ENCODE peak calls at places on chromosome 3, in five cellular contexts. L, Q, D, S and Y are unnamed samples.

GRCh38 chr3:188749010-188749617 is 422.7 kb upstream of the TPRG1 start:
- DNase-seq in L (no peak), Q (no peak), D (peak; percentile 51), S (no peak), Y (no peak)

GRCh38 chr3:14295037-14295436 is 107.4 kb upstream of the SLC6A6 start:
- DNase-seq in L (no peak), Q (no peak), D (no peak), S (no peak), Y (no peak)

GRCh38 chr3:13544293-13544831 is 4.6 kb upstream of the FBLN2 start:
- DNase-seq in L (no peak), Q (no peak), D (no peak), S (no peak), Y (no peak)

GRCh38 chr3:187963003-187963676 is 190.8 kb upstream of the LPP start:
- DNase-seq in L (no peak), Q (no peak), D (no peak), S (no peak), Y (no peak)

GRCh38 chr3:66991478-66991877 is 6.6 kb upstream of the KBTBD8 start:
- DNase-seq in L (no peak), Q (no peak), D (no peak), S (no peak), Y (no peak)

GRCh38 chr3:33956211-33956610 is 157.8 kb downstream of the PDCD6IP start:
- DNase-seq in L (no peak), Q (no peak), D (no peak), S (no peak), Y (peak; percentile 60)

GRCh38 chr3:118801899-118802298 is 232.7 kb downstream of the IGSF11 start:
- DNase-seq in L (peak; percentile 88), Q (no peak), D (peak; percentile 93), S (no peak), Y (peak; percentile 90)

GRCh38 chr3:185175370-185175987 is 22.6 kb upstream of the C3orf70 start:
- DNase-seq in L (peak; percentile 32), Q (peak; percentile 72), D (no peak), S (no peak), Y (no peak)

GRCh38 chr3:191388823-191389222 is 58.5 kb upstream of the UTS2B start:
- DNase-seq in L (no peak), Q (no peak), D (no peak), S (no peak), Y (no peak)

GRCh38 chr3:8997151-8997550 is 33.9 kb upstream of the RAD18 start:
- DNase-seq in L (no peak), Q (no peak), D (no peak), S (no peak), Y (no peak)

GRCh38 chr3:5651351-5651750 is 463.8 kb downstream of the EDEM1 start:
- DNase-seq in L (no peak), Q (no peak), D (no peak), S (no peak), Y (no peak)

GRCh38 chr3:195352895-195353488 is 82.0 kb upstream of the XXYLT1 start:
- DNase-seq in L (no peak), Q (no peak), D (no peak), S (no peak), Y (no peak)

GRCh38 chr3:180280601-180281000 is 243.9 kb upstream of the PEX5L start:
- DNase-seq in L (no peak), Q (no peak), D (no peak), S (no peak), Y (no peak)

GRCh38 chr3:178947738-178948137 is 123.9 kb downstream of the ZMAT3 start:
- DNase-seq in L (no peak), Q (no peak), D (no peak), S (no peak), Y (no peak)

GRCh38 chr3:73710340-73710739 is 85.6 kb upstream of the PDZRN3 start:
- DNase-seq in L (no peak), Q (no peak), D (no peak), S (no peak), Y (no peak)

GRCh38 chr3:107458871-107459270 is 63.9 kb upstream of the BBX start:
- DNase-seq in L (no peak), Q (no peak), D (peak; percentile 28), S (no peak), Y (no peak)

GRCh38 chr3:185558395-185558794 is 6.0 kb upstream of the LIPH start:
- DNase-seq in L (peak; percentile 87), Q (no peak), D (peak; percentile 80), S (no peak), Y (no peak)

GRCh38 chr3:78134496-78134895 is 1094.6 kb downstream of the ROBO2 start:
- DNase-seq in L (no peak), Q (no peak), D (no peak), S (no peak), Y (no peak)

GRCh38 chr3:126442099-126442848 is 33.4 kb downstream of the ZXDC start:
- DNase-seq in L (peak; percentile 25), Q (no peak), D (peak; percentile 17), S (peak; percentile 60), Y (no peak)

GRCh38 chr3:142501004-142501926 is 53.4 kb upstream of the XRN1 start:
- DNase-seq in L (no peak), Q (no peak), D (no peak), S (no peak), Y (no peak)

GRCh38 chr3:31495971-31496370 is 36.8 kb upstream of the STT3B start:
- DNase-seq in L (no peak), Q (no peak), D (no peak), S (no peak), Y (no peak)

GRCh38 chr3:70360985-70361384 is 48.5 kb upstream of the MDFIC2 start:
- DNase-seq in L (no peak), Q (no peak), D (no peak), S (no peak), Y (no peak)

GRCh38 chr3:108221911-108222812 is at the start of gene IFT57:
- DNase-seq in L (peak; percentile 96), Q (peak; percentile 94), D (peak; percentile 99), S (peak; percentile 98), Y (peak; percentile 99)

GRCh38 chr3:69306239-69307185 is 79.4 kb downstream of the FRMD4B start:
- DNase-seq in L (peak; percentile 66), Q (peak; percentile 42), D (peak; percentile 59), S (peak; percentile 74), Y (no peak)

GRCh38 chr3:178498866-178499265 is 37.4 kb upstream of the KCNMB2 start:
- DNase-seq in L (no peak), Q (no peak), D (no peak), S (no peak), Y (no peak)

DNA sequence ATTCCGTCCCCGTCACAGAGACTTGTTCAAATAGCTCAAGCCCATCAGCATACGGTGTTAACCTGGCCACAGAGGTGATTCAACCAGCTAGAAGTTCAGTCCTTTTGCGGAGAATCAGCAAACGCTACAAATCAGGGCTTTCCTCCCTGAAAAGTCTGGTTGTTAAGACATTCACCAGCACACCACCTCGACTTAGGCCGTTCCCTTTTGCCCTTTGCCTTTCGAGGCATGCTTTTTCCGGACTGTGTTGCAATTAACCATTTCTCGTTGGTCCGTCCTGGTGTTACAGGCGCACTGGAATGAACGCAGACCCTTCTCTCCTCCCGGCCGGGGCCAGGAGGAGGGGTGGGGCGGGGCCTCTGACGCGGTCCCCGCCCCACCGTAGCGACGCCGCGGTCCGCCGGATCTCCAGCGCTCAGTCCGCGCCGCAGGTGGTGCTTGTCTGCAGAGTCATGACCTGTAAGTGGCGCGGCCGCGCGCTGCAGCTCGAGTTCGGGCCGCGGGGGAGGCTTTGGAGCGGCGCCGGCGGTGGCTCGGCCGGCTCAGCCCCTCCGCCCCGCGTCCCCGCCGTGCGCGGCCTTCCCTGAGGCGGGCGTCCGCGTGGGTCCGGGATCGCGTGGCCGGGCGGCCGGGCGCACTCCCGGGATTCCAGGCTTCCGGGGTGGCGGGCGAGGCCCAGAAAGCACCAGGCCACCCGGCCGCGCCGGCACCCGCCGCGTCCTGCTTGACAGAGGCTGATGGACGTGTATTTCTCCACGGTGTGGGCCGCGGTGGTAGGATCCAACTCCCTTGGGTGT is at the start of gene NIT2:
- DNase-seq in L (peak; percentile 90), Q (peak; percentile 62), D (peak; percentile 93), S (peak; percentile 84), Y (peak; percentile 94)
- TF ChIP-seq POLR2A in L (no peak), Q (peak; percentile 60), D (peak; percentile 65), S (peak; percentile 19), Y (no peak)

DNA sequence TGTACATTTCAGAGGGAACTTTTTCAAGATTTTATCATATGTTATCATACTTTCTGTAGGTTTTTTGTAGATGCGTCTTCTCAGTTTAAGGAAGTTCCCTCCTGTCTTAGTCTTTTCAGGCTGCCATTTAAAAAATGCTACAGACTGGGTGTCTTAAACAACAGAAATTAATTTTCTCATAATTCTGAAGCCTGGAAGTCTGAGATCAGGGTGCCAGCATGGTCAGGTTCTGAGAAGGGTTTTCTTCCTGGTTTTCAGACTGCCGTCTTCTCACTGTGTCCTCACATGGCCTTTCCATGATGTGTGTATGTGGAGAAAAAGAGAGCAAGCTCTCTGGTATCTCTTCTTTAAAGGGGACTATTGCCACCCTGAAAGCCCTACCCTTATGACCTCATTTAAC is 189.9 kb upstream of the SOX2 start:
- DNase-seq in L (no peak), Q (no peak), D (no peak), S (no peak), Y (no peak)
- H3K4me1 ChIP-seq in L (no peaks in the 10 kb centered on the region), Q (no peaks in the 10 kb centered on the region), D (no peaks in the 10 kb centered on the region), S (no peaks in the 10 kb centered on the region), Y (no peaks in the 10 kb centered on the region)

GRCh38 chr3:65377637-65378036 is 661.1 kb downstream of the MAGI1 start:
- DNase-seq in L (no peak), Q (no peak), D (no peak), S (no peak), Y (no peak)
- H3K27me3 ChIP-seq in L (no peaks in the 10 kb centered on the region), Q (no peaks in the 10 kb centered on the region), D (no peaks in the 10 kb centered on the region), S (no peaks in the 10 kb centered on the region), Y (no peaks in the 10 kb centered on the region)

GRCh38 chr3:49316696-49317457 is 23.0 kb downstream of the USP4 start:
- DNase-seq in L (no peak), Q (no peak), D (no peak), S (peak; percentile 51), Y (peak; percentile 92)
- TF ChIP-seq POLR2A in L (no peak), Q (no peak), D (no peak), S (no peak), Y (no peak)

DNA sequence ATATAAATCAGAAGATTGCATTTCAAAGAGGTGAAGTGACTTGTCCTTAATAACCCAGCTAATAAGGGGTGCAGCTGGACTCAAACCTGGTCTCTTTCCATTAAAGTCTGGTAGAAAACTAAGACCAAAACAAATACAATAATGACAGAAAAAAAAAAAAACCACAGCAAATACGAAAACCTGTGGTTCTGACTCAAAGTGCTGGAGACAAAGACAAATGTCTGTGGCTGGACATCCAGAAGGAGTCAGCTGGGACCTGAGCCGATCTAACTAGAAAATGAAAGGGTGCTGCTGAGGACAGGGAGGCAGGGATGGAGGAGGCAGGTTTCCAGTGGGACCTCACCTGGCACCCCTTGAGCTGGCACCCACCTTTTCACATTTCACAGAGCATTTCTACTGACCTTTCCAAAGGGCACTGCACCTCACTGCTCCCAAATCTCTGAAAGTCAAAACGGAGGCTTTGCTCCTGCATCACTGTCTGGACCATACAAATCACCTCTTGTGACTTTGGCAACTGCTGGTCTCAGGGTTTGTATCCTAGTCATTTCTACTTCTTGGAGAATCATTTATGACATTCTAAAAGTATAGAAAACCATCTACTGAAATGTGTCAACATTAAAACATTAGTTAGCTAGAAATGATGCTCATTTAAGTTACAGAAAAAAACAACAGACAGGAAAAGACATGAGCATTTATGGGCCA is 61.7 kb downstream of the CCNL1 start:
- DNase-seq in L (no peak), Q (no peak), D (no peak), S (no peak), Y (no peak)
- H3K4me1 ChIP-seq in L (peaks cover 17% of the 10 kb centered on the region), Q (peaks cover 6% of the 10 kb centered on the region), D (peaks cover 24% of the 10 kb centered on the region), S (no peaks in the 10 kb centered on the region), Y (peaks cover 33% of the 10 kb centered on the region)

GRCh38 chr3:10962481-10963036 is 30.0 kb upstream of the SLC6A1 start:
- DNase-seq in L (no peak), Q (no peak), D (no peak), S (no peak), Y (no peak)
- H3K27me3 ChIP-seq in L (peaks cover 36% of the 10 kb centered on the region), Q (no peaks in the 10 kb centered on the region), D (no peaks in the 10 kb centered on the region), S (no peaks in the 10 kb centered on the region), Y (no peaks in the 10 kb centered on the region)